ENCODE peak calls at places on chromosomes 11 and 22, in five cellular contexts. C is brain microvascular endothelial cell; G is sigmoid colon; Q is CD8-positive, alpha-beta memory T cell; H is neuronal stem cell. S is an unnamed sample.

GRCh38 chr11:9527481-9528140 is 45.9 kb upstream of the WEE1 start:
- DNase-seq in C (peak), G (peak), Q (no peak), H (no peak), S (no peak)

GRCh38 chr11:127521413-127521812 is 520.8 kb upstream of the KIRREL3 start:
- DNase-seq in C (no peak), G (no peak), Q (no peak), H (no peak), S (no peak)

GRCh38 chr11:76025068-76025467 is 181.2 kb downstream of the WNT11 start:
- DNase-seq in C (peak), G (no peak), Q (no peak), H (no peak), S (no peak)

GRCh38 chr22:17963015-17963414 is 61.3 kb downstream of the MICAL3 start:
- DNase-seq in C (no peak), G (no peak), Q (no peak), H (no peak), S (no peak)

GRCh38 chr11:43278302-43278956 is 33.4 kb upstream of the API5 start:
- DNase-seq in C (peak), G (no peak), Q (no peak), H (peak), S (no peak)

GRCh38 chr11:130672911-130673310 is 224.5 kb downstream of the ADAMTS15 start:
- DNase-seq in C (no peak), G (no peak), Q (no peak), H (no peak), S (no peak)

GRCh38 chr22:22717723-22718122 is 73.3 kb downstream of the GGTLC2 start:
- DNase-seq in C (no peak), G (no peak), Q (no peak), H (no peak), S (no peak)

GRCh38 chr11:75715688-75716087 is 1.9 kb upstream of the MOGAT2 start:
- DNase-seq in C (no peak), G (no peak), Q (no peak), H (no peak), S (no peak)

GRCh38 chr11:130161441-130161840 is 1.9 kb downstream of the ST14 start:
- DNase-seq in C (no peak), G (no peak), Q (no peak), H (no peak), S (no peak)

GRCh38 chr11:74474316-74474715 is 7.0 kb upstream of the KCNE3 start:
- DNase-seq in C (no peak), G (no peak), Q (no peak), H (no peak), S (no peak)

GRCh38 chr11:266676-267439 is 11.3 kb upstream of the NLRP6 start:
- DNase-seq in C (no peak), G (no peak), Q (peak), H (no peak), S (no peak)

GRCh38 chr22:50189184-50189848 is 3.6 kb downstream of the TRABD start:
- DNase-seq in C (no peak), G (no peak), Q (no peak), H (no peak), S (no peak)

GRCh38 chr11:105910095-105910715 is 111.8 kb downstream of the MSANTD4 start:
- DNase-seq in C (no peak), G (no peak), Q (no peak), H (no peak), S (no peak)

GRCh38 chr11:8577791-8578581 is 16.0 kb downstream of the STK33 start:
- DNase-seq in C (no peak), G (no peak), Q (no peak), H (no peak), S (no peak)

GRCh38 chr11:67355023-67355793 is 1.9 kb upstream of the POLD4 start:
- DNase-seq in C (no peak), G (peak), Q (no peak), H (no peak), S (no peak)

GRCh38 chr22:19824197-19825015 is 30.3 kb downstream of the GNB1L start:
- DNase-seq in C (no peak), G (peak), Q (no peak), H (no peak), S (peak)

GRCh38 chr11:99893803-99894202 is 793.3 kb upstream of the ARHGAP42 start:
- DNase-seq in C (no peak), G (no peak), Q (no peak), H (no peak), S (no peak)

GRCh38 chr11:10575346-10575745 is 6.9 kb upstream of the LYVE1 start:
- DNase-seq in C (no peak), G (no peak), Q (no peak), H (no peak), S (no peak)

GRCh38 chr11:92388380-92388779 is 163.8 kb downstream of the FAT3 start:
- DNase-seq in C (no peak), G (no peak), Q (no peak), H (no peak), S (no peak)

GRCh38 chr11:26741036-26741435 is 19.2 kb upstream of the SLC5A12 start:
- DNase-seq in C (peak), G (no peak), Q (no peak), H (no peak), S (no peak)

GRCh38 chr11:4025957-4026324 is 68.7 kb upstream of the RRM1 start:
- DNase-seq in C (no peak), G (no peak), Q (no peak), H (no peak), S (no peak)

GRCh38 chr11:96303067-96303466 is 39.9 kb downstream of the MAML2 start:
- DNase-seq in C (peak), G (no peak), Q (no peak), H (no peak), S (no peak)

GRCh38 chr11:132856032-132856431 is 676.3 kb downstream of the OPCML start:
- DNase-seq in C (no peak), G (no peak), Q (no peak), H (no peak), S (no peak)

GRCh38 chr11:107040447-107041444 is 22.5 kb upstream of the GUCY1A2 start:
- DNase-seq in C (peak), G (no peak), Q (no peak), H (no peak), S (no peak)

GRCh38 chr11:94623120-94623735 is 56.1 kb downstream of the PIWIL4 start:
- DNase-seq in C (peak), G (no peak), Q (peak), H (peak), S (no peak)

GRCh38 chr11:68145120-68145866 is 24.1 kb upstream of the CHKA start:
- DNase-seq in C (no peak), G (no peak), Q (no peak), H (no peak), S (no peak)

GRCh38 chr11:37500425-37500824 is 902.4 kb upstream of the RAG2 start:
- DNase-seq in C (no peak), G (no peak), Q (no peak), H (no peak), S (no peak)

GRCh38 chr11:57269580-57270021 is 32.6 kb upstream of the APLNR start:
- DNase-seq in C (no peak), G (no peak), Q (no peak), H (no peak), S (no peak)

DNA sequence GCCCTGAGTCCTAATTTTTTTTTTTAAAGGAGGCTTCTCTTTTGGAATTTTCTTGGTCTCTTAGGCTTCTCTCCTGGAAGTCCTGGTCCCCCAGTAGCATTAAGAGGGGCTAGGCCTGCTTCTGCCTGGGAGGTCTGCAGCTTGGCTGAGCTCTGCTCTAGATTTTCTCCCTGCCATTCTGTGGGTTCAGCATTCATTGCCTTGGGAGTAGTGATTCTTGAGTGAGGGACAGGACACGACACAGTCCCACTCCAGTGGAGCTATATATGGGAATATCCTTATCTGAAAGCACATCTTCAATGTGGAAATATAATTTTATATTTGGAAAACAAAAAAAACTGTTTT is 3.7 kb downstream of the IGSF22 start:
- DNase-seq in C (no peak), G (no peak), Q (no peak), H (no peak), S (no peak)
- H3K4me3 ChIP-seq in C (no peak), G (peak), Q (peak), H (no peak), S (peak)

GRCh38 chr11:73316422-73316821 is 8.3 kb downstream of the ARHGEF17 start:
- DNase-seq in C (no peak), G (no peak), Q (no peak), H (no peak), S (no peak)

GRCh38 chr11:73315288-73316020 is 7.4 kb downstream of the ARHGEF17 start:
- DNase-seq in C (no peak), G (peak), Q (no peak), H (no peak), S (no peak)

GRCh38 chr11:73313652-73314051 is 5.6 kb downstream of the ARHGEF17 start:
- DNase-seq in C (no peak), G (no peak), Q (no peak), H (no peak), S (no peak)

GRCh38 chr11:73312806-73313403 is 4.8 kb downstream of the ARHGEF17 start:
- DNase-seq in C (peak), G (peak), Q (no peak), H (no peak), S (no peak)

GRCh38 chr11:73314121-73314948 is 6.3 kb downstream of the ARHGEF17 start:
- DNase-seq in C (peak), G (peak), Q (no peak), H (no peak), S (peak)
- H3K4me3 ChIP-seq in C (no peak), G (peak), Q (no peak), H (no peak), S (peak)

DNA sequence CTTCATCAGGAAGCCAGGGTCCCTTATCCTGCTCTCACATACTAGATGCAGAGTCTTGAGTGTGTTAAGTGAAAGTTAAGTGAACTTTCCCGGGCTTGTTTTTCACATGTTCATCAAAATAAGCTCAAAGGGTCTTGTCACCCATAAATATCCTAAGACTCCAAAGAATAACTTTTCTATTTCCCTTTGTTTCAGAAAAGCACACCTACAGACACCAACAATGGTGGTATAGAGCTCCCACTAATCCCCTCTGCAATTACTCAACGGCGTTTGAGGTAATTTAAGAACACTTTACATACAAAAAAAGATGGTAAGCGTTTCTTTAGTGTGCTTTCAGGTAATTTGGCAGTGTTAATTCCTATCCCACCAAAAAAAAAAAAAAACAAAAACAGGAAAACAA is 2.5 kb downstream of the PRR14L start:
- DNase-seq in C (no peak), G (no peak), Q (no peak), H (no peak), S (no peak)
- H3K4me3 ChIP-seq in C (no peak), G (no peak), Q (no peak), H (no peak), S (no peak)

DNA sequence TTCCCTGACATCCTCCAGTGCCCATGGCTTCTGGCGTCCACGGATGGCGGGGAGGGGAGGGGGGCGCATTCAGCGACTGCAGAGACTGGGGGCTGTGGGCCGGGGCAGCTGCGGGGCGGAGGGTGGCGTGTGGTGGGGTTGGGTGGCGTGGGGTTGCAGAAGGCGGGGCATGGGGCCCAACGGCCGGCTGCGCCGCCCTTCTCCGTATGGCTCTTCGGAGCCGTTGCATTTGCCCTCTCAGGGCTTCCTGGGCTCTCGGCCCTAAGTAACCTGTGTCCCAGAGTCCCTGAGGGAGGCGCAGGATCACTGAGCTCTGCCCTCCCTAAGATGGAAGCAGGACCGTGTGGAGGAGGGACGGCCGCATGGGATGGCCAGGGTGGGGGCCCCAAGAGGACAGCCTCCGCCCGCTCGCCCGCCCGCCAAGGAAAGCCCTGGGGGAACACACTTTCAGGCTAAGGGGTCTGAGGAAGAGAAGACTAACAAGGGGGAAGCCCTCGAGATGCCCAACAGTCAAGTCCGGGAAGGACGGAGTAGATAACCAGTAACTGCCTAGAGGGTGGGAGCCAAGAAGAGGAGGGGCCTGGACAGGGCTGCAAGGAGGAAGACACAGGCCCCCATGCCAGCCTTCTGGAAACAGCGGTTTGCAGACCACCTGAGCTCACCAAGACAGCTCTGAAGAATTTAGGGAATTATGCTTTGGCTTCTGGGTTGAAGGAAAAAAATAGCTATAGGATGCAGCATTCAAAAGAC is 9.2 kb upstream of the AIFM3 start:
- DNase-seq in C (no peak), G (no peak), Q (no peak), H (no peak), S (peak)
- H3K4me3 ChIP-seq in C (peak), G (peak), Q (peak), H (no peak), S (peak)

S was measured in lower lobe of right lung.